ENCODE peak calls at places on chromosomes 2 and 18, in nine cellular contexts. G is CD8-positive, alpha-beta memory T cell; J is GM23248; V is cardiac fibroblast; Y is left ventricle myocardium inferior; Z is MM.1S; W is mucosa of descending colon; F is pancreas; S is fibroblast of pulmonary artery. A is an unnamed sample.
A peak's percentile ranks its signal among the peaks of the same experiment; 100 is the strongest.

GRCh38 chr2:148058641-148059040 is 37.8 kb downstream of the MBD5 start:
- DNase-seq in G (no peak), J (peak; percentile 47), V (no peak), Y (no peak), Z (no peak), W (no peak), F (no peak), S (no peak), A (peak; percentile 25)

GRCh38 chr2:151315381-151315903 is 26.0 kb upstream of the NMI start:
- DNase-seq in G (no peak), J (peak; percentile 83), V (peak; percentile 82), Y (peak; percentile 29), Z (no peak), W (no peak), F (no peak), S (peak; percentile 70), A (peak; percentile 55)

GRCh38 chr2:225100856-225101294 is 58.6 kb upstream of the DOCK10 start:
- DNase-seq in G (no peak), J (peak; percentile 95), V (peak; percentile 76), Y (no peak), Z (no peak), W (no peak), F (no peak), S (peak; percentile 92), A (peak; percentile 75)

GRCh38 chr2:70440621-70441020 is 113.0 kb downstream of the TGFA start:
- DNase-seq in G (peak; percentile 45), J (no peak), V (no peak), Y (no peak), Z (peak; percentile 27), W (no peak), F (no peak), S (no peak), A (no peak)

GRCh38 chr18:9876867-9877654 is 8.7 kb upstream of the TXNDC2 start:
- DNase-seq in G (no peak), J (peak; percentile 89), V (peak; percentile 98), Y (no peak), Z (peak; percentile 69), W (no peak), F (no peak), S (peak; percentile 99), A (peak; percentile 93)

GRCh38 chr2:29317801-29318485 is 202.7 kb downstream of the CLIP4 start:
- DNase-seq in G (no peak), J (no peak), V (no peak), Y (no peak), Z (no peak), W (no peak), F (no peak), S (no peak), A (peak; percentile 74)

GRCh38 chr2:26533661-26534060 is 55.7 kb upstream of the OTOF start:
- DNase-seq in G (no peak), J (no peak), V (no peak), Y (no peak), Z (no peak), W (no peak), F (no peak), S (no peak), A (no peak)

GRCh38 chr18:78986018-78986481 is 6.4 kb downstream of the SALL3 start:
- DNase-seq in G (no peak), J (peak; percentile 36), V (peak; percentile 24), Y (no peak), Z (no peak), W (no peak), F (no peak), S (peak; percentile 42), A (peak; percentile 25)

GRCh38 chr2:88067189-88067588 is 436 bp upstream of the SMYD1 start:
- DNase-seq in G (no peak), J (no peak), V (no peak), Y (peak; percentile 35), Z (no peak), W (no peak), F (no peak), S (no peak), A (no peak)

GRCh38 chr2:88068044-88068443 is 419 bp downstream of the SMYD1 start:
- DNase-seq in G (no peak), J (no peak), V (no peak), Y (no peak), Z (no peak), W (no peak), F (no peak), S (no peak), A (no peak)

GRCh38 chr2:88070055-88070454 is 2.4 kb downstream of the SMYD1 start:
- DNase-seq in G (no peak), J (no peak), V (no peak), Y (no peak), Z (no peak), W (no peak), F (no peak), S (no peak), A (no peak)

GRCh38 chr2:88067598-88067997 is at the start of gene SMYD1:
- DNase-seq in G (no peak), J (no peak), V (no peak), Y (peak; percentile 26), Z (no peak), W (no peak), F (no peak), S (no peak), A (no peak)

DNA sequence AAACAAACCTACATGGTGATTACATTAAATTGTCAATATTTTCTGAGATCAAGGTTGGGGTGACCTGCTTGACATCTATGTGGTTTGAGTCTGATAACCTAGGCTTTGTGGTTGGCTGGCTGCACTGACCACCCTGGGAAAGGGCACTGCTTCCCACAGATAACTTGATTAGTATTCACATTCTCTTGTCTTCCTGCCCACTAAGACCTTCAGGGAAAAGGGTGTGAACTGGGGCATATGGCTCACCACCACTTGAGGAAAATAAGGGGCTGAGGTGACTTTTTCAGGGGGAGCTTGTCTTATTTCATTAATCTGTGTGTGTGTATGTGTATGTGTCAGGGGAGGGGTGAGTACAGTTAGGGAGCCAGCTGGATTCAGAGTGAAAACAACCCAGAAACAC is 1.5 kb downstream of the SMYD1 start:
- DNase-seq in G (no peak), J (no peak), V (no peak), Y (no peak), Z (no peak), W (no peak), F (no peak), S (no peak), A (no peak)
- H3K4me3 ChIP-seq in G (no peak overlapping the region), J (no peak overlapping the region), V (no peak overlapping the region), Y (peak overlapping the region; percentile 69), Z (no peak overlapping the region), W (no peak overlapping the region), F (no peak overlapping the region), S (no peak overlapping the region), A (no peak overlapping the region)

DNA sequence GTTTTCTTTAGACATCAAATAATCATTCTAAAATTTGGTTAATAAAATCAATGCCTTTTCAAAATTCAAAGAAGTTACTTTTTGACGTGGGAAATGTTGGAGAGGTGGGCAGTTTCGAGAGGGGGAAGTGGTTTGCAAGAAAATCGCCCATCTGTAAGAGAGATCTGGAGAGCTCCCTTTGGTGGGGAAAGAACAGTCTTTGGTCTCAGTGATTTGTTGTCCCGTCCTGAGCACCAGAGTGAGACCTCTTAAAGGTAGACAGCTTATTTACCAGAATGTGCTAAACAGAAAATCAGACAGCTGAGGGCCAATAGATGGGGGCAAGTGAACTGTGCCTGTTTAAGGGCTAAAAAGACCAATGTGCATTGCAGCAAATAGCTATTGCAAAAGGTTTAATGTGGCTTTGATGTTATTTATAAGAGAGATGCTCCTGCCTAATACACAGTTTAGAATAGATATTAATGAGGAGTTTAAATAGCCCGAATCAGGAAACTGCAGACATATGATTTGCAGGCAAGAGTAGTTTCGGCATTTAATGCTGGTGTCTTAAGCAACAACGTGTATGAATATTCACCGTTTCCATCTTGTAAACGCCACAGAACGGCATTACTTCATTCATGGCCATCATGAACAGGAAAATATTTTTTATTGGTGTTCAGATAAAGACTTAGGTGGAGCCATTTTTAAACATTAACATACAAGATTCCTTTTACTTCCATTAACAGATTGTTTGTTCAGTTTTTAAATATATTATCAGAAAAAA is 29.5 kb downstream of the ARHGAP15 start:
- DNase-seq in G (no peak), J (peak; percentile 2), V (no peak), Y (no peak), Z (no peak), W (no peak), F (no peak), S (no peak), A (no peak)
- H3K4me3 ChIP-seq in G (no peak overlapping the region), J (no peak overlapping the region), V (no peak overlapping the region), Y (no peak overlapping the region), Z (no peak overlapping the region), W (no peak overlapping the region), F (no peak overlapping the region), S (no peak overlapping the region), A (no peak overlapping the region)

GRCh38 chr2:179860255-179861026 is 971 bp downstream of the ZNF385B start:
- DNase-seq in G (no peak), J (peak; percentile 23), V (no peak), Y (no peak), Z (no peak), W (no peak), F (no peak), S (no peak), A (no peak)

GRCh38 chr2:179861027-179861776 is at the start of gene ZNF385B:
- DNase-seq in G (no peak), J (peak; percentile 54), V (peak; percentile 21), Y (no peak), Z (peak; percentile 55), W (peak; percentile 39), F (peak; percentile 21), S (peak; percentile 13), A (peak; percentile 56)

GRCh38 chr2:179857236-179857635 is 4.2 kb downstream of the ZNF385B start:
- DNase-seq in G (no peak), J (no peak), V (no peak), Y (no peak), Z (no peak), W (no peak), F (no peak), S (no peak), A (no peak)

GRCh38 chr2:179861777-179862117 is 335 bp upstream of the ZNF385B start:
- DNase-seq in G (no peak), J (peak; percentile 44), V (peak; percentile 17), Y (no peak), Z (peak; percentile 9), W (no peak), F (no peak), S (peak; percentile 12), A (peak; percentile 54)

GRCh38 chr2:179859523-179859922 is 1.9 kb downstream of the ZNF385B start:
- DNase-seq in G (no peak), J (no peak), V (no peak), Y (no peak), Z (no peak), W (no peak), F (no peak), S (no peak), A (no peak)
- H3K4me3 ChIP-seq in G (no peak overlapping the region), J (no peak overlapping the region), V (no peak overlapping the region), Y (no peak overlapping the region), Z (peak overlapping the region; percentile 88), W (no peak overlapping the region), F (no peak overlapping the region), S (no peak overlapping the region), A (no peak overlapping the region)

GRCh38 chr18:27581261-27581904 is 396.3 kb upstream of the CHST9 start:
- DNase-seq in G (no peak), J (no peak), V (peak; percentile 25), Y (no peak), Z (no peak), W (no peak), F (no peak), S (peak; percentile 20), A (no peak)

GRCh38 chr18:27583021-27583420 is 397.9 kb upstream of the CHST9 start:
- DNase-seq in G (no peak), J (no peak), V (peak; percentile 43), Y (no peak), Z (no peak), W (no peak), F (no peak), S (peak; percentile 50), A (peak; percentile 92)

GRCh38 chr18:27583466-27583865 is 398.4 kb upstream of the CHST9 start:
- DNase-seq in G (no peak), J (no peak), V (no peak), Y (no peak), Z (no peak), W (no peak), F (no peak), S (no peak), A (no peak)

DNA sequence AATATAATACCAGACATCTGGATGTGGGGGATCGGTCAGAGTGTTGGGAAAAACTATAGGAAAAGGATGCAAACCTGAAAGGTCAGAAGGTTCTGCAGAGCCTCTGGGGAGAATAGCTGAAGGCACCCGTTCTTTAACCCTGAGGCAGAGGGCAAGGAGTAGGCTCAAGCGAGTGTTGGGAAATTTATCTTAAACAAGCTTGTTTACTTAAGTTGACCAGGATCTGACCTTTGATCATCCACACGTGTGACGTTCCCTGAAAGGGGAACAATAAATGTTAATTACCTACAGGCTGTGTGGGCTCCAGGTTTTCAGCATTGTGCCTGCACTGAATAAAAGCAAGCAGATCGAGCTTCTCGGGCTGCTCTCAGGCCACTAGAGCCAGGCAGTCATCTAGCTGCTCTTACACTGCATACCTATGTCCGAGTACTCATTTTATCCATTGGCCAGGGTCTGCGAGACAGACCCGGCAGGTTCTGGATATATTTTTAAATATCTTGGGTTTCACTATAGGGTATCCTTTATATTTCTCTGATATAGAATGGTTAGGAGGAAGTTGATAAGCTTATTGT is 400.6 kb upstream of the CHST9 start:
- DNase-seq in G (no peak), J (no peak), V (no peak), Y (no peak), Z (no peak), W (no peak), F (no peak), S (no peak), A (peak; percentile 10)
- H3K4me3 ChIP-seq in G (no peak overlapping the region), J (no peak overlapping the region), V (no peak overlapping the region), Y (no peak overlapping the region), Z (no peak overlapping the region), W (no peak overlapping the region), F (no peak overlapping the region), S (no peak overlapping the region), A (no peak overlapping the region)